ENCODE peak calls at places on chromosomes 11 and 22, in nine cellular contexts. N, O, X, B, P, M, H, D and Q are unnamed samples.

GRCh38 chr11:45665206-45665932 is at the start of gene CHST1:
- DNase-seq in M (no peak), H (no peak), N (no peak), D (no peak), X (peak), B (peak), O (peak), P (no peak), Q (no peak)

GRCh38 chr11:93547028-93547427 is 3.8 kb upstream of the SMCO4 start:
- DNase-seq in B (no peak), O (no peak), M (no peak), P (no peak), H (no peak), X (no peak), N (no peak), D (no peak), Q (no peak)

GRCh38 chr11:105100206-105100605 is 39.4 kb downstream of the CARD18 start:
- DNase-seq in O (no peak), N (no peak), D (no peak), H (no peak), M (no peak), X (no peak), B (no peak), P (no peak), Q (no peak)

GRCh38 chr11:76642341-76642740 is 28.2 kb downstream of the LRRC32 start:
- DNase-seq in N (no peak), H (no peak), P (no peak), D (no peak), X (no peak), O (no peak), B (no peak), M (no peak), Q (no peak)

GRCh38 chr22:44204937-44205712 is 24.4 kb downstream of the PARVG start:
- DNase-seq in H (no peak), X (no peak), D (peak), O (no peak), P (no peak), N (no peak), B (no peak), M (no peak), Q (no peak)

GRCh38 chr11:126333142-126333541 is 22.3 kb upstream of the ST3GAL4 start:
- DNase-seq in D (no peak), P (no peak), B (no peak), X (no peak), M (no peak), H (no peak), O (no peak), N (no peak), Q (no peak)

GRCh38 chr11:62392944-62393628 is 25.7 kb upstream of the SCGB1A1 start:
- DNase-seq in O (no peak), M (no peak), N (peak), H (no peak), P (no peak), X (no peak), B (peak), D (no peak), Q (no peak)

GRCh38 chr11:62502030-62502730 is 44.4 kb downstream of the AHNAK start:
- DNase-seq in P (no peak), O (no peak), B (no peak), X (no peak), N (no peak), D (no peak), M (no peak), H (no peak), Q (no peak)

GRCh38 chr11:518463-519202 is 11.6 kb upstream of the RNH1 start:
- DNase-seq in N (peak), D (peak), B (peak), O (peak), M (peak), X (peak), H (peak), P (peak), Q (peak)

GRCh38 chr11:95363710-95364109 is 132.7 kb upstream of the SESN3 start:
- DNase-seq in N (no peak), X (no peak), M (no peak), D (no peak), P (no peak), O (no peak), B (no peak), H (no peak), Q (no peak)

GRCh38 chr22:19533049-19533626 is 8.9 kb upstream of the CLDN5 start:
- DNase-seq in H (no peak), X (no peak), P (no peak), D (peak), N (no peak), O (no peak), M (no peak), B (no peak), Q (no peak)

GRCh38 chr11:36231300-36231699 is 57.9 kb downstream of the COMMD9 start:
- DNase-seq in H (no peak), N (no peak), X (no peak), D (no peak), B (no peak), M (no peak), O (no peak), P (no peak), Q (no peak)

GRCh38 chr11:78331711-78332110 is 85.9 kb downstream of the GAB2 start:
- DNase-seq in P (no peak), X (no peak), D (no peak), O (no peak), M (no peak), H (no peak), B (no peak), N (no peak), Q (no peak)

GRCh38 chr11:17014321-17014773 is at the start of gene PLEKHA7:
- DNase-seq in B (no peak), N (no peak), D (no peak), P (no peak), O (no peak), H (peak), X (peak), M (peak), Q (no peak)